ENCODE peak calls at places on chromosomes 13 and 19, in six cellular contexts. V is MG63; L is activated CD8-positive, alpha-beta memory T cell treated with anti-CD3 and anti-CD28 coated beads for 1 hour; W is transverse colon; M is T-helper 1 cell; I is HT1080. J is an unnamed sample.

GRCh38 chr13:35388979-35389378 is 87.5 kb downstream of the MAB21L1 start:
- DNase-seq in V (peak; percentile 28), L (no peak), W (no peak), M (no peak), I (peak; percentile 10), J (no peak)

GRCh38 chr19:38792250-38793111 is 3.5 kb downstream of the LGALS7B start:
- DNase-seq in V (no peak), L (no peak), W (peak; percentile 64), M (no peak), I (no peak), J (no peak)

GRCh38 chr19:40144151-40144550 is 47.1 kb upstream of the MAP3K10 start:
- DNase-seq in V (no peak), L (no peak), W (no peak), M (no peak), I (no peak), J (no peak)

GRCh38 chr19:48342841-48343540 is 17.6 kb downstream of the EMP3 start:
- DNase-seq in V (no peak), L (no peak), W (no peak), M (no peak), I (peak; percentile 80), J (no peak)

GRCh38 chr13:69425235-69425634 is 682.4 kb upstream of the ATXN8OS start:
- DNase-seq in V (no peak), L (no peak), W (no peak), M (no peak), I (no peak), J (no peak)

GRCh38 chr13:31209172-31209818 is 9.5 kb downstream of the B3GLCT start:
- DNase-seq in V (peak; percentile 38), L (no peak), W (peak; percentile 11), M (no peak), I (no peak), J (no peak)

GRCh38 chr19:45092747-45093678 is at the start of gene PPP1R37:
- DNase-seq in V (peak; percentile 93), L (peak; percentile 85), W (peak; percentile 95), M (peak; percentile 90), I (peak; percentile 85), J (peak; percentile 79)

GRCh38 chr13:111845621-111846351 is 221.2 kb upstream of the SOX1 start:
- DNase-seq in V (no peak), L (no peak), W (no peak), M (no peak), I (no peak), J (no peak)

GRCh38 chr19:41426952-41427646 is at the start of gene B3GNT8:
- DNase-seq in V (no peak), L (no peak), W (peak; percentile 94), M (peak; percentile 42), I (no peak), J (peak; percentile 82)

GRCh38 chr19:53545271-53546065 is 7.5 kb downstream of the ZNF331 start:
- DNase-seq in V (peak; percentile 67), L (no peak), W (no peak), M (no peak), I (no peak), J (no peak)

GRCh38 chr13:111005364-111005763 is 90.5 kb upstream of the ANKRD10 start:
- DNase-seq in V (peak; percentile 14), L (no peak), W (no peak), M (no peak), I (peak; percentile 73), J (no peak)

GRCh38 chr13:108120332-108120731 is 95.0 kb downstream of the LIG4 start:
- DNase-seq in V (no peak), L (no peak), W (no peak), M (no peak), I (peak; percentile 57), J (no peak)

GRCh38 chr13:52779028-52779612 is 39.5 kb upstream of the CNMD start:
- DNase-seq in V (no peak), L (no peak), W (no peak), M (no peak), I (no peak), J (no peak)